ENCODE peak calls at places on chromosomes 7 and 10, in ten cellular contexts. R is NCI-H1092; T is stimulated activated CD8-positive, alpha-beta memory T cell treated with anti-CD3 and anti-CD28 coated beads, Interleukin-15, amount 100 ng/mL, for 24 hours; D is left ventricle myocardium inferior; L is brain microvascular endothelial cell; K is CD4-positive, CD25-positive, alpha-beta regulatory T cell; W is NCI-H146; I is mucosa of gallbladder; Q is GM23338; C is M059J. N is an unnamed sample.

GRCh38 chr10:118962159-118962863 is 67.2 kb upstream of the NANOS1 start:
- DNase-seq in L (no peak), T (no peak), K (no peak), R (no peak), D (no peak), W (no peak), Q (no peak), C (no peak), I (no peak), N (no peak)

GRCh38 chr7:18175801-18176450 is 148.3 kb upstream of the PRPS1L1 start:
- DNase-seq in D (no peak), W (no peak), Q (no peak), K (no peak), C (no peak), I (no peak), T (no peak), R (no peak), L (no peak), N (no peak)

GRCh38 chr7:69630292-69630691 is 32.0 kb downstream of the AUTS2 start:
- DNase-seq in Q (no peak), C (peak; percentile 81), D (no peak), R (no peak), K (no peak), I (no peak), L (peak; percentile 72), T (no peak), W (no peak), N (no peak)

GRCh38 chr7:55158983-55159382 is 140.2 kb downstream of the EGFR start:
- DNase-seq in W (no peak), K (no peak), I (no peak), D (no peak), Q (no peak), T (no peak), L (no peak), R (no peak), C (no peak), N (no peak)

GRCh38 chr7:30927559-30927958 is 15.9 kb downstream of the AQP1 start:
- DNase-seq in L (no peak), Q (no peak), K (no peak), R (no peak), D (no peak), W (no peak), C (no peak), T (no peak), I (no peak), N (no peak)

GRCh38 chr7:75756340-75757297 is 15.4 kb downstream of the CCL26 start:
- DNase-seq in R (no peak), L (peak; percentile 62), D (no peak), Q (peak; percentile 66), W (peak; percentile 54), K (no peak), I (no peak), C (peak; percentile 52), T (no peak), N (no peak)

GRCh38 chr10:44950326-44951225 is 9.0 kb upstream of the RASSF4 start:
- DNase-seq in W (no peak), Q (no peak), K (no peak), D (no peak), L (no peak), R (no peak), C (no peak), I (no peak), T (no peak), N (no peak)

GRCh38 chr7:39622609-39623311 is 612 bp upstream of the RALA start:
- DNase-seq in W (no peak), I (no peak), C (no peak), Q (no peak), T (no peak), K (no peak), L (no peak), R (peak; percentile 72), D (no peak), N (no peak)

GRCh38 chr7:6232534-6232933 is 39.9 kb downstream of the CYTH3 start:
- DNase-seq in I (peak; percentile 26), C (no peak), Q (no peak), D (peak; percentile 62), W (no peak), L (no peak), R (no peak), K (no peak), T (no peak), N (no peak)

GRCh38 chr10:102480396-102480795 is 22.1 kb downstream of the ACTR1A start:
- DNase-seq in Q (no peak), L (no peak), T (no peak), I (no peak), C (no peak), R (no peak), D (no peak), K (no peak), W (no peak), N (no peak)

GRCh38 chr10:114684085-114684821 is 26.2 kb upstream of the ABLIM1 start:
- DNase-seq in C (peak; percentile 68), I (peak; percentile 59), T (no peak), K (no peak), R (no peak), L (no peak), W (no peak), D (peak; percentile 62), Q (no peak), N (no peak)

GRCh38 chr7:2713370-2713769 is 25.4 kb downstream of the AMZ1 start:
- DNase-seq in T (no peak), L (peak; percentile 22), W (no peak), Q (peak; percentile 46), D (peak; percentile 36), K (no peak), C (no peak), I (no peak), R (no peak), N (no peak)

GRCh38 chr7:133748443-133749407 is 378.4 kb upstream of the LRGUK start:
- DNase-seq in L (no peak), W (no peak), T (no peak), Q (no peak), C (no peak), R (no peak), K (no peak), I (no peak), D (no peak), N (no peak)

GRCh38 chr10:81200801-81201200 is 663.1 kb downstream of the SH2D4B start:
- DNase-seq in L (no peak), C (no peak), T (no peak), Q (no peak), K (no peak), R (no peak), W (no peak), D (no peak), I (no peak), N (no peak)

GRCh38 chr7:151428393-151429231 is 11.3 kb downstream of the CRYGN start:
- DNase-seq in K (no peak), C (peak; percentile 94), W (no peak), D (no peak), I (no peak), L (peak; percentile 44), T (no peak), Q (no peak), R (no peak), N (no peak)

GRCh38 chr10:13758302-13758701 is 171.5 kb downstream of the PRPF18 start:
- DNase-seq in K (no peak), Q (peak; percentile 44), W (no peak), C (no peak), T (no peak), L (peak; percentile 87), R (no peak), D (no peak), I (no peak), N (no peak)